ENCODE peak calls at places on chromosomes 12 and 14, in seven cellular contexts. J is neural progenitor cell, B is brain microvascular endothelial cell, N is choroid plexus epithelial cell, Z is BE2C, O is epithelial cell of esophagus, L is mucosa of descending colon. Q is an unnamed sample.

GRCh38 chr12:130832561-130833209 is 6.4 kb downstream of the STX2 start:
- DNase-seq in J (no peak), B (peak), N (peak), Z (no peak), O (peak), L (no peak), Q (no peak)

GRCh38 chr14:61503167-61503801 is 181.9 kb downstream of the PRKCH start:
- DNase-seq in J (no peak), B (no peak), N (peak), Z (no peak), O (peak), L (no peak), Q (no peak)

GRCh38 chr12:15535287-15535895 is 213.1 kb downstream of the PTPRO start:
- DNase-seq in J (no peak), B (no peak), N (no peak), Z (no peak), O (peak), L (no peak), Q (no peak)

GRCh38 chr14:79972230-79972629 is 239.1 kb downstream of the DIO2 start:
- DNase-seq in J (no peak), B (peak), N (peak), Z (no peak), O (no peak), L (no peak), Q (no peak)

GRCh38 chr12:12796171-12796570 is 10.7 kb downstream of the APOLD1 start:
- DNase-seq in J (no peak), B (no peak), N (no peak), Z (no peak), O (no peak), L (no peak), Q (no peak)

GRCh38 chr14:60116181-60116580 is 24.5 kb downstream of the PCNX4 start:
- DNase-seq in J (no peak), B (no peak), N (peak), Z (no peak), O (peak), L (no peak), Q (no peak)

GRCh38 chr14:67934087-67934486 is 114.5 kb downstream of the RAD51B start:
- DNase-seq in J (peak), B (peak), N (peak), Z (no peak), O (peak), L (no peak), Q (peak)

GRCh38 chr12:54749191-54749818 is 101.1 kb upstream of the DCD start:
- DNase-seq in J (peak), B (peak), N (peak), Z (peak), O (peak), L (no peak), Q (no peak)

GRCh38 chr12:38586652-38587219 is 270.2 kb downstream of the ALG10B start:
- DNase-seq in J (no peak), B (no peak), N (peak), Z (no peak), O (peak), L (no peak), Q (no peak)

GRCh38 chr14:92560106-92560865 is 46.7 kb downstream of the RIN3 start:
- DNase-seq in J (no peak), B (no peak), N (no peak), Z (no peak), O (no peak), L (no peak), Q (no peak)

GRCh38 chr12:45577844-45578399 is 151.6 kb upstream of the ARID2 start:
- DNase-seq in J (no peak), B (no peak), N (no peak), Z (no peak), O (no peak), L (no peak), Q (no peak)

GRCh38 chr12:990308-990648 is 745 bp upstream of the ERC1 start:
- DNase-seq in J (peak), B (peak), N (peak), Z (peak), O (peak), L (peak), Q (no peak)

GRCh38 chr12:95207407-95207806 is 9.9 kb downstream of the FGD6 start:
- DNase-seq in J (no peak), B (no peak), N (no peak), Z (no peak), O (no peak), L (no peak), Q (no peak)
- TF ChIP-seq CTCF in J (no peak), B (no peak), N (no peak), Z (no peak), O (no peak), L (no peak), Q (no peak)

GRCh38 chr14:54532111-54533012 is 22.7 kb downstream of the CGRRF1 start:
- DNase-seq in J (no peak), B (no peak), N (no peak), Z (no peak), O (no peak), L (no peak), Q (no peak)
- H3K4me3 ChIP-seq in J (no peak), B (no peak), N (no peak), Z (no peak), O (no peak), L (no peak), Q (no peak)

DNA sequence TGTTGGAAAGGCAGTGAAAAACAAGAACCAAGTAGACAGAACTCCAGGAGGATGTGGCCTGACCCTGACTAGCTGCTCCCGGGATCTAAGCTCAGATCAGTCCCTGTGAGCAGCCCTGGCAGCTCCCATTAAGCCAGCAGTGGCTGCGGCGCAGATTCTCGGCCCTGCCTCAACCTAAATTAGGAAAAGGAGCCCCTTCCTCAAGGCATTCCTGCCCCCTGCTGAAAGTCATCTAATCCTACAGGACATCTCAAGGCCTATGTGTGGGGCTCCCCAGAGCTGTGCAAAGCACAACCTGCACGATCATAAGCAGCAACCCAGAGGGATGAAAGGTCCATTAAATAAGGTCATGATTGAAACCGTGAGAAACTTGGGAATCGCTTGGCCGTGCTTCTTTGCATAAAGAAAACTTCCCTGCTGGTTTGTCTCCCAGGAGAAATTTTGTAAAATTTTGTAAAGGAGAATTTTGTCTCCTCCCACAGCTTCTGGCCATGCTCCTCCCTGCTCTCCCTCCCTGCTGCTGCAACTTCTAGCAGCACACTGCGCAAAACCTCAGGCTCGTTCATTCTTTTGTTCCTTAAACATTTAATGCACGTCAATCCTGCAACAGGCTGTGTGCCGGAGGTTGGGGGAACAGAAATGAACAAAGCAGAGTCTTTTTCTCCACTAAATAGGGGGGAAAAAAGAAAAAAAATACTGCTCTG is 96.6 kb upstream of the SLC35F4 start:
- DNase-seq in J (peak), B (no peak), N (no peak), Z (no peak), O (no peak), L (no peak), Q (no peak)
- TF ChIP-seq CTCF in J (peak), B (no peak), N (no peak), Z (no peak), O (no peak), L (no peak), Q (no peak)

DNA sequence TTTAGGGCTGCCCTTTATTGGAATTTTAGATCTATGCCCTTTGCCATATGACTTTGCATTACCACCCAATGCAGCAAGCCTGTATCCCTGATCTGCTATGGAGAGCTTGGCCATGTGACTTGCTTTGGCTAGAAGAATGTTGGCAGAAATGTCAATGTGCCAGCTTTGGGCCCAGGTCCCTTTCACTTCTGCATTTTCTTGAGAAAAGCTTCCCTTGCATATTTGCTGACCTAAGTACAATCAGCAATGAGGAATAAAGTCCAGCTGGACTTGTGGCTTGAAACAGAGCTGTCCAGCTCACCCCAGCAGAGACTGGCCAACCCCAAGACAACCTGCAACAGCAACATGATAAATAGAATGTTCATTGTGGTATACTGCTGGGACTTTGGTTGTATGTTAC is 135.9 kb downstream of the PAH start:
- DNase-seq in J (no peak), B (no peak), N (no peak), Z (no peak), O (no peak), L (no peak), Q (no peak)
- H3K4me3 ChIP-seq in J (no peak), B (no peak), N (no peak), Z (no peak), O (no peak), L (no peak), Q (no peak)

DNA sequence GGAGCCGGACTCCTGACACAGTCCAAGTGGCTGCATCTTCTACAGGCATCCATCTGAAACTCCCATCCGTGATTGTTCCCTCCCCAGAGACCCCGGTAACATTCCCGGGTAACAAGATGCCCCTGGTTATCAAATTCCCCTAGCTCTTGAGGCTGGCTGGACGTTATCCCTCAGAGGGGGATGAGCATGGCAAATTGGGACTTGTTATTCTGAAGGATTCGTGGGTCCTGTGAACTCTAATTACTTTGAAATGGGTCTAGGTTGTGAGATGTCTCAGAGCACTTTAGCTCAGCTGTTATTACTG is 642 bp upstream of the PAN2 start:
- DNase-seq in J (no peak), B (no peak), N (no peak), Z (no peak), O (no peak), L (no peak), Q (no peak)
- TF ChIP-seq CTCF in J (no peak), B (no peak), N (no peak), Z (no peak), O (no peak), L (no peak), Q (no peak)